ENCODE peak calls at places on chromosomes 3 and 15, in ten cellular contexts. E is pancreas; B is anterior cingulate cortex; G is gastrocnemius medialis; V is KBM-7; S is iPS DF 19.7; J is GDM1; T is CD8-positive, alpha-beta memory T cell; L is dorsolateral prefrontal cortex; R is neural crest cell. D is an unnamed sample.

GRCh38 chr3:99967796-99968195 is 146.5 kb downstream of the FILIP1L start:
- DNase-seq in E (no peak), B (no peak), G (no peak), V (no peak), S (no peak), J (no peak), T (no peak), L (no peak), R (no peak), D (no peak)

GRCh38 chr3:167740961-167741587 is 5.6 kb downstream of the SERPINI1 start:
- DNase-seq in E (no peak), B (no peak), G (no peak), V (peak), S (no peak), J (peak), T (no peak), L (peak), R (peak), D (no peak)

GRCh38 chr3:72960812-72961518 is 35.6 kb upstream of the PPP4R2 start:
- DNase-seq in E (no peak), B (no peak), G (peak), V (no peak), S (no peak), J (no peak), T (no peak), L (no peak), R (no peak), D (no peak)

GRCh38 chr15:83200589-83200988 is 7.0 kb downstream of the HDGFL3 start:
- DNase-seq in E (no peak), B (no peak), G (no peak), V (no peak), S (no peak), J (no peak), T (no peak), L (no peak), R (no peak), D (no peak)

GRCh38 chr15:99100245-99101173 is 4.4 kb upstream of the SYNM start:
- DNase-seq in E (peak), B (peak), G (peak), V (peak), S (no peak), J (peak), T (peak), L (peak), R (peak), D (peak)

GRCh38 chr15:60255390-60255789 is 142.4 kb downstream of the ANXA2 start:
- DNase-seq in E (no peak), B (no peak), G (no peak), V (no peak), S (no peak), J (no peak), T (no peak), L (no peak), R (no peak), D (no peak)

GRCh38 chr3:160112481-160112880 is 112.7 kb upstream of the C3orf80 start:
- DNase-seq in E (no peak), B (no peak), G (no peak), V (no peak), S (no peak), J (no peak), T (no peak), L (no peak), R (no peak), D (no peak)

GRCh38 chr3:38834110-38834509 is 18.1 kb upstream of the SCN10A start:
- DNase-seq in E (no peak), B (no peak), G (peak), V (peak), S (no peak), J (peak), T (no peak), L (no peak), R (peak), D (peak)

GRCh38 chr15:80180468-80180867 is 27.7 kb downstream of the FAH start:
- DNase-seq in E (no peak), B (no peak), G (no peak), V (no peak), S (no peak), J (no peak), T (no peak), L (no peak), R (no peak), D (no peak)

D was measured in NT2/D1.